ENCODE peak calls at places on chromosomes 4 and X, in ten cellular contexts. One of them, this sample, is unnamed.
A peak's percentile ranks its signal among the peaks of the same experiment; 100 is the strongest.

GRCh38 chr4:158020175-158020574 is 152.7 kb downstream of the GASK1B start:
- DNase-seq in progenitor cell of endocrine pancreas: no peak
- DNase-seq in tibial nerve: peak; percentile 77
- DNase-seq in left ventricle myocardium superior: no peak
- DNase-seq in glomerular endothelial cell: peak; percentile 94
- DNase-seq in CD8-positive, alpha-beta T cell: no peak
- DNase-seq in NCI-H2081: no peak
- DNase-seq in globus pallidus: no peak
- DNase-seq in foreskin fibroblast: peak; percentile 93
- DNase-seq in naive thymus-derived CD8-positive, alpha-beta T cell: no peak
- DNase-seq in this sample: no peak

GRCh38 chrX:96435636-96436035 is 249.0 kb upstream of the DIAPH2 start:
- DNase-seq in progenitor cell of endocrine pancreas: no peak
- DNase-seq in tibial nerve: no peak
- DNase-seq in left ventricle myocardium superior: no peak
- DNase-seq in glomerular endothelial cell: no peak
- DNase-seq in CD8-positive, alpha-beta T cell: no peak
- DNase-seq in NCI-H2081: no peak
- DNase-seq in globus pallidus: no peak
- DNase-seq in foreskin fibroblast: no peak
- DNase-seq in naive thymus-derived CD8-positive, alpha-beta T cell: no peak
- DNase-seq in this sample: no peak

GRCh38 chr4:790466-790820 is 35.5 kb downstream of the CPLX1 start:
- DNase-seq in progenitor cell of endocrine pancreas: no peak
- DNase-seq in tibial nerve: no peak
- DNase-seq in left ventricle myocardium superior: peak; percentile 9
- DNase-seq in glomerular endothelial cell: no peak
- DNase-seq in CD8-positive, alpha-beta T cell: no peak
- DNase-seq in NCI-H2081: no peak
- DNase-seq in globus pallidus: no peak
- DNase-seq in foreskin fibroblast: no peak
- DNase-seq in naive thymus-derived CD8-positive, alpha-beta T cell: no peak
- DNase-seq in this sample: no peak

GRCh38 chr4:15737255-15737654 is 34.4 kb downstream of the BST1 start:
- DNase-seq in progenitor cell of endocrine pancreas: no peak
- DNase-seq in tibial nerve: no peak
- DNase-seq in left ventricle myocardium superior: no peak
- DNase-seq in glomerular endothelial cell: no peak
- DNase-seq in CD8-positive, alpha-beta T cell: no peak
- DNase-seq in NCI-H2081: no peak
- DNase-seq in globus pallidus: no peak
- DNase-seq in foreskin fibroblast: no peak
- DNase-seq in naive thymus-derived CD8-positive, alpha-beta T cell: no peak
- DNase-seq in this sample: no peak

GRCh38 chr4:140926672-140927071 is 170.5 kb upstream of the TBC1D9 start:
- DNase-seq in progenitor cell of endocrine pancreas: no peak
- DNase-seq in tibial nerve: no peak
- DNase-seq in left ventricle myocardium superior: no peak
- DNase-seq in glomerular endothelial cell: no peak
- DNase-seq in CD8-positive, alpha-beta T cell: no peak
- DNase-seq in NCI-H2081: no peak
- DNase-seq in globus pallidus: no peak
- DNase-seq in foreskin fibroblast: peak; percentile 34
- DNase-seq in naive thymus-derived CD8-positive, alpha-beta T cell: no peak
- DNase-seq in this sample: no peak

GRCh38 chrX:12548746-12549145 is 242.5 kb upstream of the PRPS2 start:
- DNase-seq in progenitor cell of endocrine pancreas: peak; percentile 23
- DNase-seq in tibial nerve: no peak
- DNase-seq in left ventricle myocardium superior: no peak
- DNase-seq in glomerular endothelial cell: no peak
- DNase-seq in CD8-positive, alpha-beta T cell: no peak
- DNase-seq in NCI-H2081: no peak
- DNase-seq in globus pallidus: no peak
- DNase-seq in foreskin fibroblast: peak; percentile 6
- DNase-seq in naive thymus-derived CD8-positive, alpha-beta T cell: no peak
- DNase-seq in this sample: peak; percentile 51

GRCh38 chrX:135974279-135974856 is 580 bp upstream of the MMGT1 start:
- DNase-seq in progenitor cell of endocrine pancreas: peak; percentile 32
- DNase-seq in tibial nerve: peak; percentile 63
- DNase-seq in left ventricle myocardium superior: peak; percentile 80
- DNase-seq in glomerular endothelial cell: no peak
- DNase-seq in CD8-positive, alpha-beta T cell: peak; percentile 60
- DNase-seq in NCI-H2081: peak; percentile 64
- DNase-seq in globus pallidus: peak; percentile 81
- DNase-seq in foreskin fibroblast: peak; percentile 47
- DNase-seq in naive thymus-derived CD8-positive, alpha-beta T cell: peak; percentile 41
- DNase-seq in this sample: peak; percentile 76

GRCh38 chr4:167117273-167117672 is 117.0 kb downstream of the SPOCK3 start:
- DNase-seq in progenitor cell of endocrine pancreas: no peak
- DNase-seq in tibial nerve: no peak
- DNase-seq in left ventricle myocardium superior: no peak
- DNase-seq in glomerular endothelial cell: no peak
- DNase-seq in CD8-positive, alpha-beta T cell: no peak
- DNase-seq in NCI-H2081: no peak
- DNase-seq in globus pallidus: no peak
- DNase-seq in foreskin fibroblast: no peak
- DNase-seq in naive thymus-derived CD8-positive, alpha-beta T cell: no peak
- DNase-seq in this sample: no peak

GRCh38 chr4:99790796-99791617 is 25.6 kb upstream of the DAPP1 start:
- DNase-seq in progenitor cell of endocrine pancreas: no peak
- DNase-seq in tibial nerve: no peak
- DNase-seq in left ventricle myocardium superior: no peak
- DNase-seq in glomerular endothelial cell: no peak
- DNase-seq in CD8-positive, alpha-beta T cell: no peak
- DNase-seq in NCI-H2081: peak; percentile 27
- DNase-seq in globus pallidus: no peak
- DNase-seq in foreskin fibroblast: no peak
- DNase-seq in naive thymus-derived CD8-positive, alpha-beta T cell: no peak
- DNase-seq in this sample: no peak

GRCh38 chr4:140924761-140925392 is 168.7 kb upstream of the TBC1D9 start:
- DNase-seq in progenitor cell of endocrine pancreas: no peak
- DNase-seq in tibial nerve: no peak
- DNase-seq in left ventricle myocardium superior: no peak
- DNase-seq in glomerular endothelial cell: no peak
- DNase-seq in CD8-positive, alpha-beta T cell: no peak
- DNase-seq in NCI-H2081: no peak
- DNase-seq in globus pallidus: no peak
- DNase-seq in foreskin fibroblast: no peak
- DNase-seq in naive thymus-derived CD8-positive, alpha-beta T cell: no peak
- DNase-seq in this sample: no peak

GRCh38 chr4:62429297-62429696 is 1229.2 kb downstream of the ADGRL3 start:
- DNase-seq in progenitor cell of endocrine pancreas: no peak
- DNase-seq in tibial nerve: no peak
- DNase-seq in left ventricle myocardium superior: no peak
- DNase-seq in glomerular endothelial cell: no peak
- DNase-seq in CD8-positive, alpha-beta T cell: no peak
- DNase-seq in NCI-H2081: no peak
- DNase-seq in globus pallidus: no peak
- DNase-seq in foreskin fibroblast: no peak
- DNase-seq in naive thymus-derived CD8-positive, alpha-beta T cell: no peak
- DNase-seq in this sample: no peak

GRCh38 chrX:85619962-85620361 is 240.5 kb upstream of the POF1B start:
- DNase-seq in progenitor cell of endocrine pancreas: no peak
- DNase-seq in tibial nerve: no peak
- DNase-seq in left ventricle myocardium superior: no peak
- DNase-seq in glomerular endothelial cell: no peak
- DNase-seq in CD8-positive, alpha-beta T cell: no peak
- DNase-seq in NCI-H2081: no peak
- DNase-seq in globus pallidus: no peak
- DNase-seq in foreskin fibroblast: no peak
- DNase-seq in naive thymus-derived CD8-positive, alpha-beta T cell: no peak
- DNase-seq in this sample: no peak

GRCh38 chr4:177371452-177371851 is 61.8 kb downstream of the NEIL3 start:
- DNase-seq in progenitor cell of endocrine pancreas: no peak
- DNase-seq in tibial nerve: no peak
- DNase-seq in left ventricle myocardium superior: no peak
- DNase-seq in glomerular endothelial cell: no peak
- DNase-seq in CD8-positive, alpha-beta T cell: no peak
- DNase-seq in NCI-H2081: no peak
- DNase-seq in globus pallidus: no peak
- DNase-seq in foreskin fibroblast: no peak
- DNase-seq in naive thymus-derived CD8-positive, alpha-beta T cell: no peak
- DNase-seq in this sample: no peak

GRCh38 chr4:175970734-175971133 is 94.9 kb upstream of the WDR17 start:
- DNase-seq in progenitor cell of endocrine pancreas: no peak
- DNase-seq in tibial nerve: no peak
- DNase-seq in left ventricle myocardium superior: no peak
- DNase-seq in glomerular endothelial cell: no peak
- DNase-seq in CD8-positive, alpha-beta T cell: no peak
- DNase-seq in NCI-H2081: peak; percentile 11
- DNase-seq in globus pallidus: peak; percentile 32
- DNase-seq in foreskin fibroblast: no peak
- DNase-seq in naive thymus-derived CD8-positive, alpha-beta T cell: no peak
- DNase-seq in this sample: no peak

GRCh38 chr4:141724646-141725045 is 88.3 kb downstream of the IL15 start:
- DNase-seq in progenitor cell of endocrine pancreas: no peak
- DNase-seq in tibial nerve: no peak
- DNase-seq in left ventricle myocardium superior: no peak
- DNase-seq in glomerular endothelial cell: no peak
- DNase-seq in CD8-positive, alpha-beta T cell: no peak
- DNase-seq in NCI-H2081: no peak
- DNase-seq in globus pallidus: no peak
- DNase-seq in foreskin fibroblast: no peak
- DNase-seq in naive thymus-derived CD8-positive, alpha-beta T cell: no peak
- DNase-seq in this sample: no peak

GRCh38 chr4:165505991-165506779 is 127.4 kb downstream of the CPE start:
- DNase-seq in progenitor cell of endocrine pancreas: no peak
- DNase-seq in tibial nerve: no peak
- DNase-seq in left ventricle myocardium superior: no peak
- DNase-seq in glomerular endothelial cell: no peak
- DNase-seq in CD8-positive, alpha-beta T cell: no peak
- DNase-seq in NCI-H2081: no peak
- DNase-seq in globus pallidus: no peak
- DNase-seq in foreskin fibroblast: no peak
- DNase-seq in naive thymus-derived CD8-positive, alpha-beta T cell: no peak
- DNase-seq in this sample: no peak

GRCh38 chr4:156594619-156595018 is 377.0 kb downstream of the PDGFC start:
- DNase-seq in progenitor cell of endocrine pancreas: no peak
- DNase-seq in tibial nerve: peak; percentile 44
- DNase-seq in left ventricle myocardium superior: peak; percentile 71
- DNase-seq in glomerular endothelial cell: no peak
- DNase-seq in CD8-positive, alpha-beta T cell: no peak
- DNase-seq in NCI-H2081: no peak
- DNase-seq in globus pallidus: no peak
- DNase-seq in foreskin fibroblast: no peak
- DNase-seq in naive thymus-derived CD8-positive, alpha-beta T cell: no peak
- DNase-seq in this sample: peak; percentile 4

GRCh38 chr4:73447701-73448100 is 11.7 kb downstream of the AFP start:
- DNase-seq in progenitor cell of endocrine pancreas: no peak
- DNase-seq in tibial nerve: no peak
- DNase-seq in left ventricle myocardium superior: no peak
- DNase-seq in glomerular endothelial cell: no peak
- DNase-seq in CD8-positive, alpha-beta T cell: no peak
- DNase-seq in NCI-H2081: no peak
- DNase-seq in globus pallidus: no peak
- DNase-seq in foreskin fibroblast: no peak
- DNase-seq in naive thymus-derived CD8-positive, alpha-beta T cell: no peak
- DNase-seq in this sample: no peak

GRCh38 chrX:121103381-121103780 is 56.0 kb downstream of the GLUD2 start:
- DNase-seq in progenitor cell of endocrine pancreas: no peak
- DNase-seq in tibial nerve: no peak
- DNase-seq in left ventricle myocardium superior: no peak
- DNase-seq in glomerular endothelial cell: no peak
- DNase-seq in CD8-positive, alpha-beta T cell: no peak
- DNase-seq in NCI-H2081: no peak
- DNase-seq in globus pallidus: no peak
- DNase-seq in foreskin fibroblast: no peak
- DNase-seq in naive thymus-derived CD8-positive, alpha-beta T cell: no peak
- DNase-seq in this sample: no peak

GRCh38 chr4:64940698-64941097 is 531.4 kb upstream of the TECRL start:
- DNase-seq in progenitor cell of endocrine pancreas: no peak
- DNase-seq in tibial nerve: no peak
- DNase-seq in left ventricle myocardium superior: no peak
- DNase-seq in glomerular endothelial cell: no peak
- DNase-seq in CD8-positive, alpha-beta T cell: no peak
- DNase-seq in NCI-H2081: no peak
- DNase-seq in globus pallidus: no peak
- DNase-seq in foreskin fibroblast: no peak
- DNase-seq in naive thymus-derived CD8-positive, alpha-beta T cell: no peak
- DNase-seq in this sample: no peak

GRCh38 chr4:41561241-41561640 is 23.3 kb downstream of the LIMCH1 start:
- DNase-seq in progenitor cell of endocrine pancreas: no peak
- DNase-seq in tibial nerve: no peak
- DNase-seq in left ventricle myocardium superior: no peak
- DNase-seq in glomerular endothelial cell: no peak
- DNase-seq in CD8-positive, alpha-beta T cell: no peak
- DNase-seq in NCI-H2081: no peak
- DNase-seq in globus pallidus: no peak
- DNase-seq in foreskin fibroblast: no peak
- DNase-seq in naive thymus-derived CD8-positive, alpha-beta T cell: no peak
- DNase-seq in this sample: no peak

GRCh38 chr4:86331362-86331761 is 28.5 kb downstream of the MAPK10 start:
- DNase-seq in progenitor cell of endocrine pancreas: no peak
- DNase-seq in tibial nerve: no peak
- DNase-seq in left ventricle myocardium superior: no peak
- DNase-seq in glomerular endothelial cell: no peak
- DNase-seq in CD8-positive, alpha-beta T cell: no peak
- DNase-seq in NCI-H2081: no peak
- DNase-seq in globus pallidus: no peak
- DNase-seq in foreskin fibroblast: no peak
- DNase-seq in naive thymus-derived CD8-positive, alpha-beta T cell: no peak
- DNase-seq in this sample: no peak

GRCh38 chrX:109600114-109600710 is 24.8 kb downstream of the KCNE5 start:
- DNase-seq in progenitor cell of endocrine pancreas: no peak
- DNase-seq in tibial nerve: no peak
- DNase-seq in left ventricle myocardium superior: peak; percentile 53
- DNase-seq in glomerular endothelial cell: no peak
- DNase-seq in CD8-positive, alpha-beta T cell: no peak
- DNase-seq in NCI-H2081: no peak
- DNase-seq in globus pallidus: no peak
- DNase-seq in foreskin fibroblast: peak; percentile 0
- DNase-seq in naive thymus-derived CD8-positive, alpha-beta T cell: no peak
- DNase-seq in this sample: no peak

This sample was measured in RPMI8226.